ENCODE peak calls at places on chromosomes 13 and 19, in eight cellular contexts. T is cardiac muscle cell, O is progenitor cell of endocrine pancreas, U is thoracic aorta, C is suprapubic skin, B is IMR-90, Y is heart left ventricle, M is breast epithelium. G is an unnamed sample.

GRCh38 chr13:102870677-102871415 is 25.0 kb downstream of the ERCC5 start:
- DNase-seq in T (peak), Y (peak), M (no peak), O (peak), C (no peak), U (no peak), B (peak), G (peak)

GRCh38 chr19:39316627-39317321 is 3.9 kb downstream of the LRFN1 start:
- DNase-seq in O (no peak), M (no peak), T (no peak), B (no peak), U (no peak), C (no peak), Y (no peak), G (no peak)

GRCh38 chr13:114110091-114110829 is 22.2 kb downstream of the RASA3 start:
- DNase-seq in U (no peak), T (no peak), M (no peak), Y (no peak), C (peak), B (no peak), O (no peak), G (no peak)

GRCh38 chr19:41416194-41416674 is 10.9 kb downstream of the B3GNT8 start:
- DNase-seq in B (no peak), M (no peak), Y (no peak), O (no peak), C (no peak), T (no peak), U (no peak), G (no peak)

GRCh38 chr13:110925023-110925608 is 10.2 kb upstream of the ANKRD10 start:
- DNase-seq in O (no peak), M (no peak), B (no peak), T (peak), C (no peak), U (no peak), Y (no peak), G (peak)

GRCh38 chr19:5048727-5049553 is 80.0 kb downstream of the KDM4B start:
- DNase-seq in Y (no peak), B (peak), C (no peak), T (no peak), M (no peak), O (no peak), U (peak), G (no peak)

GRCh38 chr19:8252922-8253589 is 43.9 kb downstream of the CERS4 start:
- DNase-seq in O (peak), B (peak), T (peak), C (peak), Y (peak), U (peak), M (peak), G (peak)

GRCh38 chr13:21476893-21477472 is 17.9 kb upstream of the ZDHHC20 start:
- DNase-seq in M (peak), C (peak), U (peak), B (peak), T (peak), Y (peak), O (peak), G (peak)

GRCh38 chr19:49468746-49469447 is 5.1 kb upstream of the FLT3LG start:
- DNase-seq in U (peak), Y (peak), B (no peak), C (peak), O (no peak), T (peak), M (peak), G (peak)

GRCh38 chr19:7914099-7914498 is 531 bp upstream of the TGFBR3L start:
- DNase-seq in O (no peak), C (no peak), B (no peak), M (no peak), T (no peak), Y (no peak), U (no peak), G (no peak)

GRCh38 chr19:1847684-1848398 is 442 bp downstream of the REXO1 start:
- DNase-seq in U (no peak), C (no peak), O (no peak), M (no peak), T (peak), B (peak), Y (no peak), G (peak)

GRCh38 chr19:16228637-16229321 is 31.1 kb downstream of the AP1M1 start:
- DNase-seq in Y (no peak), C (no peak), O (no peak), B (no peak), U (no peak), M (no peak), T (no peak), G (no peak)

GRCh38 chr13:30832845-30833332 is 73.2 kb upstream of the MEDAG start:
- DNase-seq in O (peak), U (no peak), B (no peak), C (peak), T (peak), M (peak), Y (peak), G (peak)

GRCh38 chr19:11460207-11460606 is 20.6 kb downstream of the ELAVL3 start:
- DNase-seq in B (no peak), U (no peak), Y (no peak), C (no peak), O (no peak), T (no peak), M (no peak), G (no peak)

GRCh38 chr13:53151692-53152421 is 123.2 kb downstream of the OLFM4 start:
- DNase-seq in B (peak), M (no peak), U (no peak), O (peak), Y (no peak), C (no peak), T (peak), G (peak)

GRCh38 chr13:25807562-25807961 is 244.3 kb downstream of the SHISA2 start:
- DNase-seq in O (no peak), T (no peak), C (no peak), U (no peak), B (no peak), Y (no peak), M (no peak), G (no peak)
- TF ChIP-seq CTCF in O (no peak), T (no peak), C (no peak), U (no peak), B (no peak), Y (no peak), M (no peak), G (no peak)

GRCh38 chr13:62357887-62358645 is 942.4 kb upstream of the PCDH20 start:
- DNase-seq in U (no peak), O (peak), M (no peak), C (no peak), Y (no peak), B (peak), T (peak), G (peak)
- TF ChIP-seq CTCF in U (no peak), O (peak), M (no peak), C (no peak), Y (no peak), B (peak), T (peak), G (peak)

GRCh38 chr19:36331353-36332228 is 47.4 kb downstream of the ZFP14 start:
- DNase-seq in T (peak), C (peak), Y (peak), M (peak), U (peak), O (peak), B (peak), G (peak)
- TF ChIP-seq CTCF in T (no peak), C (no peak), Y (no peak), M (no peak), U (no peak), O (no peak), B (no peak), G (no peak)

DNA sequence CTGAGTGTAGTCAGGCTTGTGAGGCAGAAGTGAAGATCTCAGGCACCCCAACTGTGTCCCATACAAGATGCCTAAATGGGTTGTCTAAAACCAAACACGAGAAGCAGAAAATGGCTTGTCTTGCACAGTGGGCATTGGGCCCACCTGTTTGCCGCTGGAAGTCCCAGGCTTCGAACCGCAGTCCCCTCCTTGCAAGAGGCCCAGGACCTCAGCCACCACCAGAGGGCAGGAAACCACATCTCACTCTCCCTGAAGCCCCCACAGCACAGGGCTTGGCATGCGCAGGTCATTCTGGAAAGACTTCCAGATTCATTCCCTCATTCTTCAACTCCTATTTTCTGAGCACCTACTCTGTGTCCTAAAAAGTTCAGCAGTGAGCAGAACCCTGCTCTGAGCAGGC is 973.7 kb downstream of the UQCRFS1 start:
- DNase-seq in U (no peak), Y (no peak), B (no peak), C (no peak), O (peak), T (peak), M (no peak), G (peak)
- TF ChIP-seq CTCF in U (no peak), Y (no peak), B (no peak), C (no peak), O (peak), T (peak), M (no peak), G (peak)

GRCh38 chr19:13152356-13152853 is 2.2 kb downstream of the IER2 start:
- DNase-seq in B (no peak), O (no peak), M (no peak), Y (no peak), U (no peak), T (no peak), C (no peak), G (no peak)

GRCh38 chr19:13154911-13155471 is 4.8 kb downstream of the IER2 start:
- DNase-seq in M (peak), C (peak), O (peak), U (no peak), B (peak), T (peak), Y (no peak), G (peak)

GRCh38 chr19:13152854-13153626 is 2.8 kb downstream of the IER2 start:
- DNase-seq in M (peak), Y (peak), B (peak), C (peak), U (peak), O (peak), T (peak), G (peak)

GRCh38 chr19:13154241-13154778 is 4.1 kb downstream of the IER2 start:
- DNase-seq in C (peak), M (peak), O (peak), U (peak), B (peak), Y (peak), T (peak), G (peak)

DNA sequence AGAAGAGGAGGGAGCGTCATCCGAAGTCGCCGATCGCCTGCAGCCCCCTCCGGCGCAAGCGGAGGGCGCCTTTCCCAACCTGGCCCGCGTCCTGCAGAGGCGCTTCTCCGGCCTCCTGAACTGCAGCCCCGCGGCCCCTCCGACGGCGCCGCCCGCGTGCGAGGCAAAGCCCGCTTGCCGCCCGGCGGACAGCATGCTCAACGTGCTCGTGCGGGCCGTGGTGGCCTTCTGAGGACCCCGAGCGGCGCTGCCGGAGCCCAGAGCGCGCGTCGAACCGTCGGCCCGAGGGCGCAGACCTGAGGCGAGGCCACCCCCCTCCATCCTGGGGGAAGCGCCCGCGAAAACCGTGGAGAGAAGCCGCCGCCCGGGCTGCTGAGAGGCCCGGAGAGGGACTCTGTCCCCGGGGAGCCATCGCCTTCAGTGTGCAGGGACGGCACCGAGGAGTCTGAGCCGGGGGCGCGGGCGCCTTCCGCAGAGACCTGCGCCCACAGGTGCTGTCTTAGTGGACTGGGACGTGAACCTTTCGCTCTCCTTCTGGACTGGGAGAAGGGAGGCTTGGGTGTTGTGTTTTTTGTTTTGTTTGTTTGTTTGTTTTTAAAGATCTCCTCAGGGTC is 3.5 kb downstream of the IER2 start:
- DNase-seq in Y (no peak), U (no peak), C (no peak), B (no peak), M (peak), T (peak), O (peak), G (peak)
- TF ChIP-seq CTCF in Y (no peak), U (no peak), C (no peak), B (no peak), M (no peak), T (peak), O (no peak), G (no peak)